ENCODE peak calls at places on chromosomes 16 and 17, in five cellular contexts. N is mesendoderm, K is endodermal cell, C is esophagus squamous epithelium, F is HL-60. Z is an unnamed sample.

GRCh38 chr16:85553436-85554113 is 59.5 kb upstream of the GSE1 start:
- DNase-seq in N (peak; percentile 90), K (peak; percentile 89), C (no peak), F (peak; percentile 49), Z (no peak)

GRCh38 chr17:29376667-29377268 is 13.4 kb upstream of the TAOK1 start:
- DNase-seq in N (peak; percentile 71), K (peak; percentile 79), C (no peak), F (no peak), Z (no peak)

GRCh38 chr16:49516382-49517036 is 142.9 kb downstream of the C16orf78 start:
- DNase-seq in N (no peak), K (no peak), C (no peak), F (no peak), Z (no peak)

GRCh38 chr17:8851600-8851999 is 15.9 kb downstream of the PIK3R6 start:
- DNase-seq in N (no peak), K (no peak), C (no peak), F (no peak), Z (no peak)

GRCh38 chr16:48408688-48409087 is 23.5 kb upstream of the SIAH1 start:
- DNase-seq in N (no peak), K (no peak), C (no peak), F (peak; percentile 67), Z (no peak)

GRCh38 chr17:8724451-8724850 is 20.2 kb downstream of the CCDC42 start:
- DNase-seq in N (peak; percentile 51), K (no peak), C (no peak), F (no peak), Z (no peak)

GRCh38 chr17:67095803-67096202 is 51.4 kb downstream of the CACNG1 start:
- DNase-seq in N (no peak), K (no peak), C (no peak), F (no peak), Z (no peak)

GRCh38 chr16:80166082-80166481 is 374.7 kb upstream of the DYNLRB2 start:
- DNase-seq in N (peak; percentile 1), K (no peak), C (no peak), F (no peak), Z (no peak)

GRCh38 chr17:42288078-42288984 is at the start of gene STAT5A:
- DNase-seq in N (peak; percentile 81), K (peak; percentile 93), C (peak; percentile 43), F (peak; percentile 84), Z (peak; percentile 89)

GRCh38 chr16:50580180-50580771 is 32.1 kb downstream of the NKD1 start:
- DNase-seq in N (no peak), K (no peak), C (no peak), F (no peak), Z (no peak)

GRCh38 chr17:70091681-70092080 is 16.7 kb downstream of the KCNJ16 start:
- DNase-seq in N (no peak), K (no peak), C (no peak), F (no peak), Z (no peak)

GRCh38 chr17:5931611-5932010 is 138.6 kb upstream of the WSCD1 start:
- DNase-seq in N (no peak), K (no peak), C (no peak), F (no peak), Z (no peak)

GRCh38 chr17:29051731-29052130 is 8.8 kb downstream of the PIPOX start:
- DNase-seq in N (no peak), K (no peak), C (no peak), F (no peak), Z (no peak)

GRCh38 chr17:19755821-19756510 is 7.9 kb upstream of the ALDH3A1 start:
- DNase-seq in N (no peak), K (peak; percentile 55), C (no peak), F (no peak), Z (no peak)

GRCh38 chr17:40323731-40324650 is 15.0 kb downstream of the RARA start:
- DNase-seq in N (no peak), K (no peak), C (no peak), F (no peak), Z (peak; percentile 44)

GRCh38 chr17:58525239-58525638 is 10.8 kb upstream of the MTMR4 start:
- DNase-seq in N (peak; percentile 47), K (peak; percentile 71), C (no peak), F (no peak), Z (peak; percentile 78)

GRCh38 chr16:66474750-66475199 is 47.7 kb downstream of the BEAN1 start:
- DNase-seq in N (peak; percentile 38), K (peak; percentile 48), C (no peak), F (peak; percentile 77), Z (no peak)

GRCh38 chr17:7211512-7212277 is 7.9 kb downstream of the DLG4 start:
- DNase-seq in N (peak; percentile 46), K (peak; percentile 73), C (no peak), F (no peak), Z (no peak)
- H3K4me3 ChIP-seq in N (peak overlapping the region; percentile 47), K (peak overlapping the region; percentile 81), C (no peak overlapping the region), F (no peak overlapping the region), Z (peak overlapping the region; percentile 33)

GRCh38 chr16:81655474-81656162 is 123.5 kb upstream of the PLCG2 start:
- DNase-seq in N (no peak), K (no peak), C (no peak), F (no peak), Z (no peak)

GRCh38 chr16:81650982-81651562 is 128.0 kb upstream of the PLCG2 start:
- DNase-seq in N (peak; percentile 83), K (peak; percentile 78), C (no peak), F (no peak), Z (no peak)

GRCh38 chr16:81654346-81654745 is 124.7 kb upstream of the PLCG2 start:
- DNase-seq in N (no peak), K (no peak), C (no peak), F (no peak), Z (no peak)

GRCh38 chr16:81651758-81652718 is 127.1 kb upstream of the PLCG2 start:
- DNase-seq in N (no peak), K (no peak), C (no peak), F (no peak), Z (no peak)

DNA sequence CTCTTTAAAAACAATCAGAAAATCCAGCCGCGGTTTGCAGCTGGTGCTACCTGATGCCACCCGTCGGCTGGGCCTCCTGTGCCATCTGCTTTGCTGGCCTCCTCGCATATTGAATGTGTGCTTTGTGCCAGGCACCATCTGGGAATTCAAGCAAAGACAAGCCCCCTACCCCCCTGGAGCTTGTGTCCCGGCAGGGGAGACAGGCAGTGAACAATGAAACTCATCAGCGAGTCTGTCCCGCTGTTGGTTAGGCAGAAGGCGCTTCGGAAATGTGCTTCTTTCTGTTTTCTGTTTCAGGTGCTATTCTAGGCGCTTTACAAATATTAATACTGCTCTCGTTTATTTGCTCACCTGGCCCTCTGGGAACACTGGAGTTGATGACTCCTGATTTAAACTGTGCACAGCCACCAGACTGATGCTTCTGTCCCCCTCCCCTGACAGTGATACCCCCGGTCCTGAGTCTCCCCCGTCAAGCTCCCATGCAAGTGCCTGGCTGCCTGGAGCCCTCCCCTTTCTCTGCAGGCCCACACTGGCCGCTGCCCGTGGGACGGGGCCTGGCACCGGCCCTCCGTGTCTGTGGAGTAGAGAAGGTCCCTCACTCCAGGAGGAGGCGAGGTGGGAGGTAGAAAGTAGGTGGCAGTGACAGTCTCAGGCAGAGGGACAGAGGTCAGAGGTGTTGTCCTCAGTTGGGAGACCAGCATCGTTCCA is 126.1 kb upstream of the PLCG2 start:
- DNase-seq in N (no peak), K (peak; percentile 57), C (no peak), F (no peak), Z (no peak)
- H3K27ac ChIP-seq in N (no peak overlapping the region), K (peak overlapping the region; percentile 89), C (no peak overlapping the region), F (no peak overlapping the region), Z (no peak overlapping the region)

GRCh38 chr16:963913-964695 is 6.7 kb downstream of the LMF1 start:
- DNase-seq in N (no peak), K (no peak), C (no peak), F (no peak), Z (no peak)

GRCh38 chr16:962901-963814 is 7.6 kb downstream of the LMF1 start:
- DNase-seq in N (no peak), K (no peak), C (no peak), F (no peak), Z (no peak)

GRCh38 chr16:962366-962765 is 8.4 kb downstream of the LMF1 start:
- DNase-seq in N (no peak), K (no peak), C (no peak), F (no peak), Z (no peak)

GRCh38 chr16:964696-965395 is 5.9 kb downstream of the LMF1 start:
- DNase-seq in N (no peak), K (no peak), C (no peak), F (no peak), Z (no peak)

GRCh38 chr16:959232-960040 is 11.3 kb downstream of the LMF1 start:
- DNase-seq in N (no peak), K (no peak), C (no peak), F (no peak), Z (no peak)
- H3K4me3 ChIP-seq in N (no peak overlapping the region), K (no peak overlapping the region), C (no peak overlapping the region), F (no peak overlapping the region), Z (no peak overlapping the region)

GRCh38 chr16:78402797-78403196 is 303.3 kb downstream of the WWOX start:
- DNase-seq in N (no peak), K (no peak), C (no peak), F (no peak), Z (no peak)
- H3K27ac ChIP-seq in N (no peak overlapping the region), K (no peak overlapping the region), C (no peak overlapping the region), F (no peak overlapping the region), Z (no peak overlapping the region)

GRCh38 chr16:57984443-57985203 is 13.7 kb upstream of the CNGB1 start:
- DNase-seq in N (peak; percentile 97), K (peak; percentile 99), C (peak; percentile 26), F (peak; percentile 48), Z (peak; percentile 75)
- H3K4me3 ChIP-seq in N (peak overlapping the region; percentile 61), K (peak overlapping the region; percentile 81), C (peak overlapping the region; percentile 40), F (peak overlapping the region; percentile 25), Z (peak overlapping the region; percentile 39)

GRCh38 chr16:23666919-23667659 is 11.6 kb upstream of the PLK1 start:
- DNase-seq in N (no peak), K (no peak), C (no peak), F (no peak), Z (no peak)
- H3K27ac ChIP-seq in N (no peak overlapping the region), K (no peak overlapping the region), C (no peak overlapping the region), F (no peak overlapping the region), Z (no peak overlapping the region)

GRCh38 chr17:61131555-61131954 is 268.1 kb upstream of the TBX2 start:
- DNase-seq in N (peak; percentile 84), K (no peak), C (no peak), F (no peak), Z (no peak)
- H3K4me3 ChIP-seq in N (no peak overlapping the region), K (no peak overlapping the region), C (no peak overlapping the region), F (no peak overlapping the region), Z (no peak overlapping the region)

DNA sequence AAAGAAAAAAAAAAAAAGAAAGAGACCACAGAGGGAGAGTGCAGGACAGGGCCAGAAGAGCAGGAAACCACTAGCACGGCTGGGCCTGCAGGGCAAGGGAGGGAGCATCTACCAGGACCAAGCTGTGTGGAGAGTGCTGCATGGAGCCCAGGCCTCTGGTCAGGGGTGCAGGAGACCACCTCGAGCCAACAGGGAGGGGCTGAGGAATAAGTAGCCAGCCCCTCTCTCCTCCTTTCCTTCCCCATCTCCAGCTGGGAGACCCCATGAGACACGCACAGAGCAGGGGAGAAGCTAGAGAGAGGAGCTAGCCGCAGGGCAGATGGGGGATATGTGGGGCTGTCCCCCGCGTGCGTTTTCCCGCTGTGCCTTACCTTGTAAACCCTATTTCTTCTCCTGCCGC is 67.1 kb upstream of the DNAH17 start:
- DNase-seq in N (no peak), K (peak; percentile 41), C (no peak), F (no peak), Z (no peak)
- H3K27ac ChIP-seq in N (no peak overlapping the region), K (no peak overlapping the region), C (no peak overlapping the region), F (no peak overlapping the region), Z (no peak overlapping the region)

GRCh38 chr16:15857779-15858560 is 1.1 kb upstream of the MYH11 start:
- DNase-seq in N (peak; percentile 70), K (peak; percentile 83), C (no peak), F (no peak), Z (peak; percentile 68)
- H3K4me3 ChIP-seq in N (peak overlapping the region; percentile 11), K (peak overlapping the region; percentile 81), C (peak overlapping the region; percentile 19), F (no peak overlapping the region), Z (peak overlapping the region; percentile 50)

GRCh38 chr17:79969906-79970305 is 65.8 kb downstream of the TBC1D16 start:
- DNase-seq in N (no peak), K (peak; percentile 16), C (no peak), F (no peak), Z (no peak)
- H3K27ac ChIP-seq in N (no peak overlapping the region), K (no peak overlapping the region), C (no peak overlapping the region), F (no peak overlapping the region), Z (no peak overlapping the region)

Z was measured in breast epithelium.